ENCODE peak calls at places on chromosomes 16 and 17, in nine cellular contexts. J is tibial nerve; T is stimulated activated CD8-positive, alpha-beta memory T cell treated with anti-CD3 and anti-CD28 coated beads, Interleukin-4, amount 100 ng/mL, for 1 hour; P is omental fat pad; Z is activated CD4-positive, alpha-beta T cell treated with anti-CD3 and anti-CD28 coated beads, Interleukin-2, amount 50 U/mL, for 1 hour; O is activated T-helper 1 cell treated with anti-CD3 and anti-CD28 coated beads, Interleukin-12 subunit alpha, Interleukin-12 subunit beta, Interleukin-2, Interleukin-4 antibody, amounts not matched to agents 30 ng/mL and 10 ng/mL and 1 ng/mL, durations not matched to agents 14 hours and 24 hours and 36 hours; I is dorsolateral prefrontal cortex; V is SJCRH30; B is stimulated activated CD4-positive, alpha-beta T cell treated with anti-CD3 and anti-CD28 coated beads, Interleukin-12 subunit alpha, Interleukin-12 subunit beta, amount 100 ng/mL, for 4 hours. N is an unnamed sample.

GRCh38 chr16:79372504-79373184 is 227.9 kb downstream of the MAF start:
- DNase-seq in J (peak), T (no peak), P (no peak), Z (no peak), O (no peak), I (no peak), V (no peak), B (no peak), N (no peak)

GRCh38 chr16:9008335-9009260 is 44.9 kb upstream of the USP7 start:
- DNase-seq in J (peak), T (peak), P (peak), Z (peak), O (peak), I (peak), V (peak), B (peak), N (peak)

GRCh38 chr16:64250866-64251265 is 871.0 kb downstream of the CDH11 start:
- DNase-seq in J (no peak), T (no peak), P (no peak), Z (no peak), O (no peak), I (no peak), V (peak), B (no peak), N (no peak)

GRCh38 chr17:50337956-50338355 is 8.0 kb upstream of the XYLT2 start:
- DNase-seq in J (no peak), T (no peak), P (no peak), Z (no peak), O (no peak), I (no peak), V (no peak), B (no peak), N (no peak)

GRCh38 chr17:77753246-77753645 is 205.3 kb upstream of the TNRC6C start:
- DNase-seq in J (no peak), T (no peak), P (no peak), Z (no peak), O (no peak), I (no peak), V (no peak), B (no peak), N (no peak)

GRCh38 chr17:50708050-50709000 is 611 bp upstream of the ANKRD40 start:
- DNase-seq in J (no peak), T (no peak), P (no peak), Z (no peak), O (no peak), I (no peak), V (peak), B (no peak), N (no peak)

GRCh38 chr16:16021988-16022682 is 72.7 kb downstream of the ABCC1 start:
- DNase-seq in J (peak), T (no peak), P (peak), Z (no peak), O (no peak), I (peak), V (peak), B (no peak), N (peak)

GRCh38 chr17:46917041-46917440 is 5.9 kb upstream of the GOSR2 start:
- DNase-seq in J (no peak), T (no peak), P (no peak), Z (no peak), O (no peak), I (no peak), V (no peak), B (no peak), N (no peak)

GRCh38 chr16:29644338-29644857 is 18.6 kb upstream of the SPN start:
- DNase-seq in J (no peak), T (no peak), P (no peak), Z (no peak), O (no peak), I (no peak), V (no peak), B (no peak), N (no peak)